ENCODE peak calls at places on chromosomes 6 and 20, in four cellular contexts. Z is activated naive CD4-positive, alpha-beta T cell treated with anti-CD3 and anti-CD28 coated beads, Interleukin-2, amount 10 ng/mL, durations not matched to agents 7 days and 5 days; U is uterus; O is RWPE2. D is an unnamed sample.
A peak's percentile ranks its signal among the peaks of the same experiment; 100 is the strongest.

GRCh38 chr6:109013551-109014101 is 81.0 kb downstream of the SESN1 start:
- DNase-seq in O (no peak), Z (no peak), U (no peak), D (no peak)

GRCh38 chr6:165573671-165574070 is 89.4 kb downstream of the PDE10A start:
- DNase-seq in O (no peak), U (peak; percentile 24), Z (no peak), D (no peak)

GRCh38 chr6:155252581-155252980 is 11.2 kb upstream of the CLDN20 start:
- DNase-seq in U (no peak), O (no peak), Z (no peak), D (no peak)

GRCh38 chr20:50120935-50121693 is 8.2 kb upstream of the UBE2V1 start:
- DNase-seq in Z (peak; percentile 77), U (no peak), O (peak; percentile 91), D (peak; percentile 51)

GRCh38 chr6:2848851-2849250 is 7.2 kb upstream of the SERPINB1 start:
- DNase-seq in O (no peak), Z (peak; percentile 84), U (no peak), D (no peak)

GRCh38 chr20:58542411-58543095 is 27.4 kb upstream of the APCDD1L start:
- DNase-seq in U (no peak), O (peak; percentile 80), Z (no peak), D (no peak)

GRCh38 chr6:16944601-16945000 is 157.2 kb upstream of the STMND1 start:
- DNase-seq in Z (no peak), O (no peak), U (no peak), D (no peak)

GRCh38 chr6:121885399-121886152 is 450.1 kb downstream of the GJA1 start:
- DNase-seq in Z (no peak), O (no peak), U (no peak), D (no peak)

GRCh38 chr6:13496508-13497180 is 9.2 kb upstream of the GFOD1 start:
- DNase-seq in U (no peak), Z (no peak), O (no peak), D (no peak)

GRCh38 chr6:34531580-34532201 is 24.4 kb downstream of the SPDEF start:
- DNase-seq in Z (no peak), U (peak; percentile 67), O (no peak), D (no peak)

GRCh38 chr6:37741757-37742400 is 44.2 kb upstream of the MDGA1 start:
- DNase-seq in U (no peak), Z (peak; percentile 32), O (no peak), D (no peak)

GRCh38 chr20:33370296-33370695 is 31.0 kb downstream of the CDK5RAP1 start:
- DNase-seq in U (no peak), Z (peak; percentile 48), O (peak; percentile 60), D (no peak)

GRCh38 chr6:128410584-128410983 is 109.8 kb downstream of the PTPRK start:
- DNase-seq in O (no peak), U (no peak), Z (no peak), D (no peak)

GRCh38 chr20:33169176-33169794 is 1.3 kb downstream of the BPIFA2 start:
- DNase-seq in O (peak; percentile 31), Z (peak; percentile 33), U (no peak), D (no peak)

GRCh38 chr6:123519191-123519510 is 117.6 kb downstream of the TRDN start:
- DNase-seq in Z (no peak), U (peak; percentile 27), O (no peak), D (no peak)

GRCh38 chr6:68468244-68468884 is 166.7 kb upstream of the ADGRB3 start:
- DNase-seq in Z (no peak), U (no peak), O (no peak), D (no peak)

GRCh38 chr6:133632206-133632605 is 256.7 kb upstream of the TCF21 start:
- DNase-seq in U (no peak), O (no peak), Z (no peak), D (no peak)

GRCh38 chr6:158459726-158460125 is 100.2 kb upstream of the TMEM181 start:
- DNase-seq in U (no peak), O (no peak), Z (no peak), D (no peak)

GRCh38 chr6:4682431-4683159 is 93.6 kb upstream of the CDYL start:
- DNase-seq in O (no peak), U (no peak), Z (no peak), D (no peak)

GRCh38 chr6:114419175-114419574 is 76.4 kb upstream of the HS3ST5 start:
- DNase-seq in O (no peak), Z (no peak), U (no peak), D (no peak)

GRCh38 chr20:760751-761417 is 7.4 kb downstream of the SLC52A3 start:
- DNase-seq in O (no peak), U (no peak), Z (peak; percentile 38), D (no peak)

GRCh38 chr20:32062776-32063170 is 10.7 kb downstream of the HCK start:
- DNase-seq in O (peak; percentile 73), Z (no peak), U (no peak), D (no peak)

GRCh38 chr20:14958626-14959025 is 621.2 kb upstream of the FLRT3 start:
- DNase-seq in Z (no peak), U (no peak), O (no peak), D (no peak)

GRCh38 chr6:134774244-134774643 is 175.7 kb downstream of the ALDH8A1 start:
- DNase-seq in Z (no peak), U (no peak), O (no peak), D (no peak)

GRCh38 chr6:44000164-44000842 is 126.9 kb downstream of the MRPL14 start:
- DNase-seq in O (no peak), Z (peak; percentile 61), U (no peak), D (no peak)

GRCh38 chr20:7496394-7497111 is 443.7 kb downstream of the HAO1 start:
- DNase-seq in O (no peak), U (no peak), Z (no peak), D (no peak)

GRCh38 chr6:87575423-87575822 is 14.4 kb downstream of the RARS2 start:
- DNase-seq in O (no peak), Z (no peak), U (no peak), D (no peak)

GRCh38 chr20:21184810-21185209 is 58.9 kb downstream of the KIZ start:
- DNase-seq in U (peak; percentile 59), O (no peak), Z (no peak), D (no peak)

GRCh38 chr6:121616411-121616810 is 181.0 kb downstream of the GJA1 start:
- DNase-seq in Z (no peak), O (no peak), U (no peak), D (no peak)

GRCh38 chr6:118509009-118509617 is 39.0 kb upstream of the PLN start:
- DNase-seq in O (no peak), Z (no peak), U (no peak), D (no peak)

GRCh38 chr6:154528286-154528915 is 17.9 kb upstream of the CNKSR3 start:
- DNase-seq in Z (no peak), U (no peak), O (no peak), D (no peak)

GRCh38 chr6:142601427-142601826 is 299.6 kb downstream of the ADGRG6 start:
- DNase-seq in Z (no peak), U (no peak), O (no peak), D (no peak)